ENCODE peak calls at places on chromosomes 7 and 10, in five cellular contexts. V is prostate gland, D is pancreas, T is uterus, U is right lobe of liver. O is an unnamed sample. For H3K9me3, the result is how much of the 10 kb centered on the place peaks cover.

GRCh38 chr7:30750574-30751256 is 1.2 kb upstream of the INMT start:
- DNase-seq in V (peak), D (no peak), T (peak), U (no peak), O (no peak)

GRCh38 chr10:88131561-88132139 is 268.2 kb downstream of the PTEN start:
- DNase-seq in V (peak), D (peak), T (peak), U (no peak), O (no peak)

GRCh38 chr7:4238861-4239260 is 443.2 kb upstream of the FOXK1 start:
- DNase-seq in V (no peak), D (no peak), T (no peak), U (no peak), O (no peak)

GRCh38 chr10:21637795-21638194 is 103.8 kb downstream of the MLLT10 start:
- DNase-seq in V (no peak), D (no peak), T (no peak), U (no peak), O (no peak)

GRCh38 chr10:88491314-88491713 is 91.8 kb downstream of the RNLS start:
- DNase-seq in V (no peak), D (no peak), T (no peak), U (no peak), O (no peak)

GRCh38 chr7:15684036-15684815 is 2.3 kb downstream of the MEOX2 start:
- DNase-seq in V (no peak), D (no peak), T (no peak), U (no peak), O (no peak)

GRCh38 chr10:72875250-72876055 is 18.1 kb upstream of the OIT3 start:
- DNase-seq in V (no peak), D (no peak), T (no peak), U (no peak), O (no peak)

GRCh38 chr7:30476401-30477145 is 2.0 kb downstream of the NOD1 start:
- DNase-seq in V (peak), D (no peak), T (no peak), U (no peak), O (no peak)

GRCh38 chr10:120607710-120608703 is 151.0 kb downstream of the PLPP4 start:
- DNase-seq in V (no peak), D (no peak), T (no peak), U (no peak), O (no peak)

GRCh38 chr10:79184141-79184625 is 115.4 kb downstream of the ZMIZ1 start:
- DNase-seq in V (no peak), D (peak), T (no peak), U (no peak), O (no peak)

GRCh38 chr10:97849491-97850402 is at the start of gene GOLGA7B:
- DNase-seq in V (no peak), D (peak), T (no peak), U (peak), O (peak)

GRCh38 chr10:66835400-66835799 is 90.4 kb upstream of the LRRTM3 start:
- DNase-seq in V (no peak), D (no peak), T (no peak), U (no peak), O (no peak)

GRCh38 chr7:132516042-132516840 is 60.0 kb downstream of the PLXNA4 start:
- DNase-seq in V (no peak), D (no peak), T (no peak), U (no peak), O (no peak)

GRCh38 chr7:49295136-49295535 is 370.8 kb downstream of the CDC14C start:
- DNase-seq in V (no peak), D (no peak), T (no peak), U (no peak), O (no peak)

GRCh38 chr7:111098011-111098925 is 7.3 kb downstream of the LRRN3 start:
- DNase-seq in V (no peak), D (peak), T (no peak), U (peak), O (peak)

GRCh38 chr10:35119378-35119777 is 7.3 kb upstream of the CREM start:
- DNase-seq in V (no peak), D (no peak), T (no peak), U (no peak), O (no peak)

GRCh38 chr7:1536768-1537630 is 6.5 kb downstream of the MAFK start:
- DNase-seq in V (peak), D (peak), T (peak), U (peak), O (no peak)

GRCh38 chr10:3477683-3478082 is 305.1 kb upstream of the PITRM1 start:
- DNase-seq in V (no peak), D (no peak), T (no peak), U (no peak), O (no peak)

GRCh38 chr7:20033621-20034200 is 183.5 kb downstream of the MACC1 start:
- DNase-seq in V (no peak), D (no peak), T (peak), U (no peak), O (no peak)

GRCh38 chr7:53743697-53744096 is 708.3 kb downstream of the POM121L12 start:
- DNase-seq in V (no peak), D (no peak), T (no peak), U (no peak), O (no peak)
- H3K9me3 ChIP-seq in V (under half), D (under half), T (under half), U (under half), O (under half)

GRCh38 chr7:46034056-46034768 is 113.1 kb upstream of the IGFBP3 start:
- DNase-seq in V (no peak), D (no peak), T (no peak), U (no peak), O (no peak)

GRCh38 chr7:46032936-46033335 is 111.9 kb upstream of the IGFBP3 start:
- DNase-seq in V (no peak), D (no peak), T (no peak), U (no peak), O (no peak)

GRCh38 chr7:46035166-46035565 is 114.1 kb upstream of the IGFBP3 start:
- DNase-seq in V (no peak), D (no peak), T (no peak), U (no peak), O (no peak)

GRCh38 chr7:46032353-46032752 is 111.3 kb upstream of the IGFBP3 start:
- DNase-seq in V (no peak), D (no peak), T (no peak), U (no peak), O (no peak)

GRCh38 chr7:46033592-46033991 is 112.5 kb upstream of the IGFBP3 start:
- DNase-seq in V (no peak), D (no peak), T (no peak), U (no peak), O (no peak)
- H3K27ac ChIP-seq in V (no peak), D (no peak), T (no peak), U (no peak), O (no peak)

DNA sequence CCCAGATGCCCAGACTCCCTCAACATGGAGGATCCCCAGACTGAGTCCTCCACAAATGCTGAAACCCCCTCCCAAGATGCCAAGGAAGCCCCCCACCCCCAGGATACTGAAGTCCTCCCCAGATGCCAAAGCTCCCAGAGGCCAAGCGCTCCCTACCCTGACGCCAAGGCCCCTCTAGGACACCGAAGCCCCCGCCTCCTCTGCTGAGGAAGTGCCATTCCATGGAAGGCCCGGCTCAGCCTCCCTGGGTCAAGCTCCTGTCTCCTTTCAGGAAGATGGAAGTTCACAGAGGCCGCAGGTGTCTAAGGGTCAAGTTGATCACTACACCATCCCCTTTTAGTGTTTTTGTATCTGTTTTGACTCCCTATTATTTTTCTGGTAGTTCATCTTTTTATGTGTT is 606.8 kb downstream of the DNAJB6 start:
- DNase-seq in V (no peak), D (no peak), T (no peak), U (no peak), O (no peak)
- H3K9me3 ChIP-seq in V (under half), D (under half), T (under half), U (under half), O (under half)

DNA sequence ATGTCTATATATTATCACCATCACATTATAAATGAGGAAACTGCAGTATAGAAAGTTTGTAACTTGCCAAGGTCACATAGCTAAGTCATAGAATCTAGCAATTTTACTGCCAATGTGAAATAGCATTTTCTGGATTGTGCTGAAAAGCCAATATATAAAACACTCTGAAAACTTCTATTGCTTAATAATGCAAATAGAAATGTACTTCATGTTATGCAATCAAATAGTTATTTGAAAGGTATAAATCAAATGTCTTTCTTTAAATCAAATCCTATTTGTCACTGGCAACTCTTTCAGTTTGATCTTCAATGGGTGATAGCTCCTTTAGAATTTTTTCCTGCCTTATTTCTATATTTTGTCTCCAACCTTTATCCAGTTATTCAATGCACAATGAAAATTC is 129.4 kb downstream of the TMEM26 start:
- DNase-seq in V (no peak), D (no peak), T (no peak), U (no peak), O (no peak)
- H3K27ac ChIP-seq in V (no peak), D (no peak), T (no peak), U (no peak), O (no peak)

DNA sequence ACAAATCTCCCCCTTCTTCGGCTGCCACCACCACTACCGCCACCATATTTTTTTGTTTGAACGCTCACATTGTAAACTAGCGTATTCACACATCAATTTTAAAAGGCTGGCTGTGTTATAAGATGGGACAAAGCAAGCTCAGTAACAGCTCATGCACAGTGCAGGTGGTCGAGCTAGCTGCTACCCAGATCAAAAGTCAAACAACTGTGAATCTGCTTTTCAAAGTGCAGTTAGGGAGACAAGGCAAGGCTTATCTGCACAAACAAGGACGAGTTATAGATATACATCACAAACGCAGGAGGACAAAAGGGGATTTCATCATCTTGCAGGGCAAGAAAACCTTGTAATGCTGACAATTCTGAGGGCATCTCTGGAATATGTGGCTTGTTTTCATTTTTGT is 231.6 kb downstream of the VTI1A start:
- DNase-seq in V (no peak), D (no peak), T (no peak), U (no peak), O (no peak)
- H3K9me3 ChIP-seq in V (under half), D (under half), T (under half), U (under half), O (under half)

DNA sequence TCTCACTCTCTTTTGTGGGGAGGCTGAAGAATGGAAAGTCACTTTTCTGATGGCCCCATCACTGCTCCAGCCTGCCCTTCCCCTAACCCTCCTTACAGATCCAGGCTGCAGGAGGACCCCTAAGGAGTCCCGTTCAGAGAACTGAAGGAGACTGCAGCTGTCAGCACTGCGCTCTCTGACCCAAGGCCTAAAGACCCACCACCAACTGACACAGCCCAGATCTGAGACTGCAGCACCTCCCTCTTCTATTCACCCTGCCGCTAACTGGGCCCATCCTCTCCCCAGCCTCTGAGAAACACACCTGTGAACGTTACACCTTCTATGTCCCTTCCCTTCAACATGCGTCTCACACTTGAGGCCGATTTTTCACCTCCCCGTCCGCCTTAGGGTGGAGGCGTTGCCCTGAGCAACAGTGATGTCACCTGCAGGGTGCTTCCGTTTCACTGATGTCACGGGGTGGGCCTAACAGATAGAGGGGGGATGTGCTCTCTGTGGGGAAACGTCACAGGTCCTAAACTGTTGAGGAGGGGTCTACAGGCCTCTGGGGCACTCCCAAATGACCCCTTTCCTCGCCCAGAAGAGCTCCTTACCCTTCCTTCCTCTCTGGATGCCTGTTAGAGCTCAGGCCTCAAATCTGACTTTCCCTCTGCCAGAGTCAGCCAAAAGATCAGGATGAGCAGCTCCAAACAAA is 5.1 kb downstream of the ITPRIP start:
- DNase-seq in V (no peak), D (peak), T (no peak), U (no peak), O (peak)
- H3K27ac ChIP-seq in V (peak), D (no peak), T (peak), U (peak), O (peak)

DNA sequence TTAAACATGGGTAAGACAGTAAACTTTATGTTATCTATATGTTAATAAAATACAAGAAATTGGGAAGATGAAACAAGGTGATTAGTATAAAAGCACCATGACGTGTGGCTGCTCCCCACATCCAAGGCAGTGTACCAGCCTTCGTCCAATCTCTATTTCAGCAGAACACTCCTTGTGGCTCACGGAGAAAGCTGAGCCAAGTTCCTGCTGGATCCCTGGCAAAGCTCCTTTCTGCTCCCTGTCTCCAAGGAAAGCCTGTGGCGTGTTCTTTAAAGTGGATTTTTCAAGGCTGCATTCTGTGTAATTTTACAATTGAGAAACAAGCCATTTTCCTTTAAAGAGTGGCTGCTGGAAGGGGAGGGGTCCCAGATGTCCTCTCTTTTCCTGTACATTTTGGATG is 467.3 kb downstream of the PTPRN2 start:
- DNase-seq in V (no peak), D (no peak), T (no peak), U (no peak), O (no peak)
- H3K9me3 ChIP-seq in V (under half), D (under half), T (under half), U (under half), O (under half)

GRCh38 chr10:99292159-99292558 is 37.0 kb upstream of the CNNM1 start:
- DNase-seq in V (no peak), D (no peak), T (no peak), U (no peak), O (no peak)
- H3K27ac ChIP-seq in V (peak), D (no peak), T (no peak), U (no peak), O (no peak)

GRCh38 chr10:37803269-37803668 is 54.1 kb downstream of the ZNF248 start:
- DNase-seq in V (no peak), D (no peak), T (no peak), U (no peak), O (no peak)

GRCh38 chr10:37801557-37801956 is 55.9 kb downstream of the ZNF248 start:
- DNase-seq in V (no peak), D (no peak), T (no peak), U (no peak), O (no peak)
- H3K9me3 ChIP-seq in V (under half), D (under half), T (under half), U (under half), O (under half)

DNA sequence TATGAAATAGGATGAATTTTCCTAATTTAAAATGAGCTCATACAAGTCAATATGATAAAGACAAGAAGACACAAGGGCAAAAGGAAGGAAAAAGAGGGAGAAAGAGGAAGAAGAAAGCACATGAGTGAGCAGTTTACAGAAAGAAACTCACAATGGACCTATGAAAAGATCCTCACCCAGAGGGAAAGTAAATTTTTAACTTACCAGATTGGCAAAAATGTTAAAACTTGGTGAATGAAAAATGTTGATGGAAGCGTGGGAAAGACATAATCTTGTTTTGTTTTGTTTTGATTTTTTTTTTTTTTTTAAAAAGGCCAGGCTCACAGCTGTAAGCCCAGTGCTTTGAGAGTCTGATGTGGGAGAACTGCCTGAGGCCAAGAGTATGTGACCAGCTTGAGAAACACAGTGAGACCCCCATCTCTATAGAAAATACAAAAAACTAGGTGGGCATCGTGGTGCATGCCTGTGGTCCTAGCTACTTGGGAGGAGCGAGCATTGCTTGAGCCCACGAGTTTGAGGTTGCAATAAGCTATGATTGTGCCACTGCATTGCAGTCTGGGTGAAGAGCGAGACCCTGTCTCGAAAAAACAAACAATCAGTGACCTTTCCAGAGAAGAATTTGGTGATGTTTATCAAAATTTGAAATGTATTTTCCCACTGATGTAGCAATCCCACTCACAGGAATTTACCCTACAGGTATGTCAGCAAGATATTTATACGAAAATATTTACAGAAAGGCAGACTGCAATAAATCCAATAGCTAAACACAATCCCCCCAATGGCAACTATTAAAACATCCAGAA is 152.9 kb upstream of the ASAH2 start:
- DNase-seq in V (no peak), D (no peak), T (no peak), U (no peak), O (no peak)
- H3K27ac ChIP-seq in V (no peak), D (peak), T (no peak), U (peak), O (no peak)

O was measured in CD4-positive, alpha-beta T cell.